ENCODE peak calls at places on chromosomes 5 and 9, in nine cellular contexts. One of them, this sample, is unnamed.
A peak's percentile ranks its signal among the peaks of the same experiment; 100 is the strongest.

GRCh38 chr9:73125651-73126050 is 26.0 kb upstream of the ANXA1 start:
- DNase-seq in germinal center: no peak
- DNase-seq in neural progenitor cell: no peak
- DNase-seq in right atrium auricular region: no peak
- DNase-seq in fibroblast of the conjunctiva: no peak
- DNase-seq in cardiac muscle cell: no peak
- DNase-seq in ovary: no peak
- DNase-seq in retinal pigment epithelial cell: no peak
- DNase-seq in activated CD4-positive, alpha-beta T cell treated with anti-CD3 and anti-CD28 coated beads for 48 hours: no peak
- DNase-seq in this sample: no peak

GRCh38 chr5:81751009-81751835 is at the start of gene SSBP2:
- DNase-seq in germinal center: peak; percentile 95
- DNase-seq in neural progenitor cell: peak; percentile 99
- DNase-seq in right atrium auricular region: peak; percentile 99
- DNase-seq in fibroblast of the conjunctiva: peak; percentile 99
- DNase-seq in cardiac muscle cell: peak; percentile 100
- DNase-seq in ovary: peak; percentile 100
- DNase-seq in retinal pigment epithelial cell: peak; percentile 96
- DNase-seq in activated CD4-positive, alpha-beta T cell treated with anti-CD3 and anti-CD28 coated beads for 48 hours: peak; percentile 97
- DNase-seq in this sample: peak; percentile 99

GRCh38 chr5:53749611-53750010 is 189.2 kb downstream of the NDUFS4 start:
- DNase-seq in germinal center: no peak
- DNase-seq in neural progenitor cell: no peak
- DNase-seq in right atrium auricular region: no peak
- DNase-seq in fibroblast of the conjunctiva: no peak
- DNase-seq in cardiac muscle cell: peak; percentile 5
- DNase-seq in ovary: no peak
- DNase-seq in retinal pigment epithelial cell: no peak
- DNase-seq in activated CD4-positive, alpha-beta T cell treated with anti-CD3 and anti-CD28 coated beads for 48 hours: no peak
- DNase-seq in this sample: no peak

GRCh38 chr5:68245325-68245724 is 29.8 kb downstream of the PIK3R1 start:
- DNase-seq in germinal center: no peak
- DNase-seq in neural progenitor cell: peak; percentile 45
- DNase-seq in right atrium auricular region: no peak
- DNase-seq in fibroblast of the conjunctiva: no peak
- DNase-seq in cardiac muscle cell: no peak
- DNase-seq in ovary: no peak
- DNase-seq in retinal pigment epithelial cell: no peak
- DNase-seq in activated CD4-positive, alpha-beta T cell treated with anti-CD3 and anti-CD28 coated beads for 48 hours: no peak
- DNase-seq in this sample: no peak

GRCh38 chr9:112971415-112971814 is 40.6 kb downstream of the ZNF883 start:
- DNase-seq in germinal center: peak; percentile 19
- DNase-seq in neural progenitor cell: peak; percentile 54
- DNase-seq in right atrium auricular region: no peak
- DNase-seq in fibroblast of the conjunctiva: no peak
- DNase-seq in cardiac muscle cell: peak; percentile 22
- DNase-seq in ovary: no peak
- DNase-seq in retinal pigment epithelial cell: no peak
- DNase-seq in activated CD4-positive, alpha-beta T cell treated with anti-CD3 and anti-CD28 coated beads for 48 hours: peak; percentile 24
- DNase-seq in this sample: peak; percentile 12

GRCh38 chr9:13728121-13728520 is 448.6 kb upstream of the MPDZ start:
- DNase-seq in germinal center: no peak
- DNase-seq in neural progenitor cell: no peak
- DNase-seq in right atrium auricular region: no peak
- DNase-seq in fibroblast of the conjunctiva: no peak
- DNase-seq in cardiac muscle cell: no peak
- DNase-seq in ovary: no peak
- DNase-seq in retinal pigment epithelial cell: no peak
- DNase-seq in activated CD4-positive, alpha-beta T cell treated with anti-CD3 and anti-CD28 coated beads for 48 hours: no peak
- DNase-seq in this sample: no peak

GRCh38 chr5:181235323-181235688 is 8.4 kb downstream of the RACK1 start:
- DNase-seq in germinal center: no peak
- DNase-seq in neural progenitor cell: no peak
- DNase-seq in right atrium auricular region: no peak
- DNase-seq in fibroblast of the conjunctiva: no peak
- DNase-seq in cardiac muscle cell: no peak
- DNase-seq in ovary: no peak
- DNase-seq in retinal pigment epithelial cell: no peak
- DNase-seq in activated CD4-positive, alpha-beta T cell treated with anti-CD3 and anti-CD28 coated beads for 48 hours: no peak
- DNase-seq in this sample: peak; percentile 51

GRCh38 chr5:39520232-39520572 is 95.4 kb upstream of the DAB2 start:
- DNase-seq in germinal center: no peak
- DNase-seq in neural progenitor cell: no peak
- DNase-seq in right atrium auricular region: no peak
- DNase-seq in fibroblast of the conjunctiva: peak; percentile 88
- DNase-seq in cardiac muscle cell: peak; percentile 94
- DNase-seq in ovary: no peak
- DNase-seq in retinal pigment epithelial cell: no peak
- DNase-seq in activated CD4-positive, alpha-beta T cell treated with anti-CD3 and anti-CD28 coated beads for 48 hours: no peak
- DNase-seq in this sample: no peak

GRCh38 chr5:1105350-1106265 is 6.3 kb downstream of the SLC12A7 start:
- DNase-seq in germinal center: no peak
- DNase-seq in neural progenitor cell: no peak
- DNase-seq in right atrium auricular region: no peak
- DNase-seq in fibroblast of the conjunctiva: no peak
- DNase-seq in cardiac muscle cell: no peak
- DNase-seq in ovary: no peak
- DNase-seq in retinal pigment epithelial cell: no peak
- DNase-seq in activated CD4-positive, alpha-beta T cell treated with anti-CD3 and anti-CD28 coated beads for 48 hours: peak; percentile 61
- DNase-seq in this sample: no peak

GRCh38 chr9:127158995-127159801 is 36.8 kb upstream of the ANGPTL2 start:
- DNase-seq in germinal center: no peak
- DNase-seq in neural progenitor cell: peak; percentile 70
- DNase-seq in right atrium auricular region: peak; percentile 64
- DNase-seq in fibroblast of the conjunctiva: peak; percentile 33
- DNase-seq in cardiac muscle cell: peak; percentile 66
- DNase-seq in ovary: peak; percentile 63
- DNase-seq in retinal pigment epithelial cell: peak; percentile 93
- DNase-seq in activated CD4-positive, alpha-beta T cell treated with anti-CD3 and anti-CD28 coated beads for 48 hours: no peak
- DNase-seq in this sample: peak; percentile 55

GRCh38 chr5:90131734-90132133 is 277.8 kb downstream of the CETN3 start:
- DNase-seq in germinal center: peak; percentile 14
- DNase-seq in neural progenitor cell: no peak
- DNase-seq in right atrium auricular region: no peak
- DNase-seq in fibroblast of the conjunctiva: no peak
- DNase-seq in cardiac muscle cell: no peak
- DNase-seq in ovary: no peak
- DNase-seq in retinal pigment epithelial cell: no peak
- DNase-seq in activated CD4-positive, alpha-beta T cell treated with anti-CD3 and anti-CD28 coated beads for 48 hours: no peak
- DNase-seq in this sample: no peak

GRCh38 chr9:79430599-79430998 is 141.2 kb upstream of the TLE4 start:
- DNase-seq in germinal center: no peak
- DNase-seq in neural progenitor cell: no peak
- DNase-seq in right atrium auricular region: no peak
- DNase-seq in fibroblast of the conjunctiva: no peak
- DNase-seq in cardiac muscle cell: no peak
- DNase-seq in ovary: no peak
- DNase-seq in retinal pigment epithelial cell: peak; percentile 42
- DNase-seq in activated CD4-positive, alpha-beta T cell treated with anti-CD3 and anti-CD28 coated beads for 48 hours: no peak
- DNase-seq in this sample: no peak

GRCh38 chr9:107389617-107390071 is 99.9 kb downstream of the KLF4 start:
- DNase-seq in germinal center: no peak
- DNase-seq in neural progenitor cell: no peak
- DNase-seq in right atrium auricular region: peak; percentile 60
- DNase-seq in fibroblast of the conjunctiva: peak; percentile 35
- DNase-seq in cardiac muscle cell: peak; percentile 89
- DNase-seq in ovary: no peak
- DNase-seq in retinal pigment epithelial cell: no peak
- DNase-seq in activated CD4-positive, alpha-beta T cell treated with anti-CD3 and anti-CD28 coated beads for 48 hours: no peak
- DNase-seq in this sample: no peak

GRCh38 chr5:127296321-127296720 is 5.7 kb downstream of the MEGF10 start:
- DNase-seq in germinal center: no peak
- DNase-seq in neural progenitor cell: no peak
- DNase-seq in right atrium auricular region: no peak
- DNase-seq in fibroblast of the conjunctiva: no peak
- DNase-seq in cardiac muscle cell: no peak
- DNase-seq in ovary: no peak
- DNase-seq in retinal pigment epithelial cell: no peak
- DNase-seq in activated CD4-positive, alpha-beta T cell treated with anti-CD3 and anti-CD28 coated beads for 48 hours: no peak
- DNase-seq in this sample: no peak

This sample was measured in BE2C.